ENCODE peak calls at places on chromosome 21, in four cellular contexts. One of them, this sample, is unnamed.

GRCh38 chr21:45420623-45421041 is 15.7 kb downstream of the COL18A1 start:
- DNase-seq in CD8-positive, alpha-beta T cell: no peak
- DNase-seq in astrocyte: no peak
- DNase-seq in kidney: peak
- DNase-seq in this sample: no peak

GRCh38 chr21:46091631-46092025 is 6.3 kb upstream of the COL6A2 start:
- DNase-seq in CD8-positive, alpha-beta T cell: peak
- DNase-seq in astrocyte: no peak
- DNase-seq in kidney: no peak
- DNase-seq in this sample: no peak

GRCh38 chr21:26783801-26784200 is 61.4 kb downstream of the ADAMTS1 start:
- DNase-seq in CD8-positive, alpha-beta T cell: no peak
- DNase-seq in astrocyte: no peak
- DNase-seq in kidney: no peak
- DNase-seq in this sample: no peak

GRCh38 chr21:46122241-46122671 is 24.3 kb downstream of the COL6A2 start:
- DNase-seq in CD8-positive, alpha-beta T cell: no peak
- DNase-seq in astrocyte: peak
- DNase-seq in kidney: peak
- DNase-seq in this sample: no peak

GRCh38 chr21:22456241-22456640 is 1458.0 kb downstream of the NCAM2 start:
- DNase-seq in CD8-positive, alpha-beta T cell: no peak
- DNase-seq in astrocyte: no peak
- DNase-seq in kidney: no peak
- DNase-seq in this sample: no peak

GRCh38 chr21:32516729-32517649 is 68.3 kb downstream of the TCP10L start:
- DNase-seq in CD8-positive, alpha-beta T cell: no peak
- DNase-seq in astrocyte: peak
- DNase-seq in kidney: no peak
- DNase-seq in this sample: no peak

GRCh38 chr21:27787046-27787445 is 820.2 kb upstream of the ADAMTS5 start:
- DNase-seq in CD8-positive, alpha-beta T cell: no peak
- DNase-seq in astrocyte: no peak
- DNase-seq in kidney: no peak
- DNase-seq in this sample: no peak

GRCh38 chr21:42031816-42032215 is 21.7 kb upstream of the ZBTB21 start:
- DNase-seq in CD8-positive, alpha-beta T cell: no peak
- DNase-seq in astrocyte: no peak
- DNase-seq in kidney: no peak
- DNase-seq in this sample: no peak

GRCh38 chr21:14554948-14555347 is 8.8 kb upstream of the SAMSN1 start:
- DNase-seq in CD8-positive, alpha-beta T cell: no peak
- DNase-seq in astrocyte: no peak
- DNase-seq in kidney: no peak
- DNase-seq in this sample: no peak

DNA sequence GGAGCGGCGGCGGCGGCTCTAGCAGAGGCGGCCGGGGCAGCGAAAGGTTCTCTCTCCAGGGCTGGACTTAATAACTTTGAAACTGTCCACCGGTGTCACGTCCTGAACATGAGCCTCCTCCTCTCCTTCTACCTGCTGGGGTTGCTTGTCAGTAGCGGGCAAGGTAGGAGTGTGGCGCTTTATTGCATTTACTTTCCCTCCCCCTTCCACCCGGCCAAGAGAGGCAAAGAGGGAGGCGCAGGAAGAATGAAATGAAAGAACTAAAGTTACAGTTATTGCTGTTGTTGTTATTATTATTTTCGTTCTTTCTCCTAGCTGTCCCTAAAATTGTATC is 214 bp downstream of the NCAM2 start:
- DNase-seq in CD8-positive, alpha-beta T cell: no peak
- DNase-seq in astrocyte: no peak
- DNase-seq in kidney: no peak
- DNase-seq in this sample: no peak
- H3K4me3 ChIP-seq in CD8-positive, alpha-beta T cell: peak
- H3K4me3 ChIP-seq in astrocyte: peak
- H3K4me3 ChIP-seq in kidney: peak
- H3K4me3 ChIP-seq in this sample: peak

DNA sequence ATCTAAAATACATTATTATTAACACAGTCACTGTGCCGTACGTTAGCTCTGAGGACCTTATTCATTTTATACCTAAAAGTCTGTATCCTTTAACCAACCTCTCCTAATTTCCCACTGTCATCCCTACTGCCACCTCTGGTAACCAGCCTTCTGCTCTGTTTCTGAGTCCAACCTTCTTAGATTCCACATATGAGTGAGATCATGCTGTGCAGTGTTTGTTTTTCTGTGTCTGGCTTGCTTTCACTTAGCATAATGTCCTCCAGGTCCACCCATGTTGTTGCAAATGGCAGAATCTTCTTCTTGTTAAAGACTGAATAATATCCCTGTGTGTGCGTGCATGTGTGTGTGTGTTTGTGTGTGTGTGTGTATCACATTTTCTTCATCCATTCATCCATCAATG is 64.2 kb downstream of the ETS2 start:
- DNase-seq in CD8-positive, alpha-beta T cell: no peak
- DNase-seq in astrocyte: no peak
- DNase-seq in kidney: no peak
- DNase-seq in this sample: no peak
- TF ChIP-seq CTCF in CD8-positive, alpha-beta T cell: no peak
- TF ChIP-seq CTCF in astrocyte: no peak
- TF ChIP-seq CTCF in kidney: no peak
- TF ChIP-seq CTCF in this sample: peak

GRCh38 chr21:16308269-16308668 is 578.5 kb downstream of the USP25 start:
- DNase-seq in CD8-positive, alpha-beta T cell: no peak
- DNase-seq in astrocyte: peak
- DNase-seq in kidney: no peak
- DNase-seq in this sample: no peak

GRCh38 chr21:16309250-16309971 is 579.6 kb downstream of the USP25 start:
- DNase-seq in CD8-positive, alpha-beta T cell: no peak
- DNase-seq in astrocyte: peak
- DNase-seq in kidney: no peak
- DNase-seq in this sample: no peak

GRCh38 chr21:16304700-16305099 is 574.9 kb downstream of the USP25 start:
- DNase-seq in CD8-positive, alpha-beta T cell: no peak
- DNase-seq in astrocyte: no peak
- DNase-seq in kidney: no peak
- DNase-seq in this sample: no peak

GRCh38 chr21:16305686-16306085 is 575.9 kb downstream of the USP25 start:
- DNase-seq in CD8-positive, alpha-beta T cell: no peak
- DNase-seq in astrocyte: peak
- DNase-seq in kidney: no peak
- DNase-seq in this sample: no peak

DNA sequence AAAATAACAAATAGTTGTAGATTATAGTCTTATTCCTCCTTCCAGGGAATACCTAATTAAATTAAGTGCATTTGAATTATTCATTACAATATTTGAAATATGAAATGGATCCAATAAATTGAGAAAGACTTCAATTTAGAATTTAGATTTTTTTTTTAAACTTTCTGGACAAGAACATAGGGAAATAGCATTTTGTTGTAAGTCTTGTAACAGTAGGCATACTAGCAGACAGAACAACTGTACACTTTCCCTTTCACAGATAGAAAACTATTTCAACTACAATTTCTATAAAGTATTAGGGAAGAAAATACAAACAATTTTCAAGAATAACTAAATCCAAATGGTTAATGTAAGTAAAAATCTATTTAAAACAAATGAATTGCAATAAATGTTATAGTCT is 577.5 kb downstream of the USP25 start:
- DNase-seq in CD8-positive, alpha-beta T cell: no peak
- DNase-seq in astrocyte: no peak
- DNase-seq in kidney: no peak
- DNase-seq in this sample: no peak
- H3K4me3 ChIP-seq in CD8-positive, alpha-beta T cell: no peak
- H3K4me3 ChIP-seq in astrocyte: peak
- H3K4me3 ChIP-seq in kidney: no peak
- H3K4me3 ChIP-seq in this sample: no peak

GRCh38 chr21:43311303-43311817 is 115.6 kb downstream of the SIK1 start:
- DNase-seq in CD8-positive, alpha-beta T cell: no peak
- DNase-seq in astrocyte: no peak
- DNase-seq in kidney: peak
- DNase-seq in this sample: no peak
- TF ChIP-seq CTCF in CD8-positive, alpha-beta T cell: no peak
- TF ChIP-seq CTCF in astrocyte: no peak
- TF ChIP-seq CTCF in kidney: no peak
- TF ChIP-seq CTCF in this sample: no peak

GRCh38 chr21:36104306-36105300 is 30.3 kb upstream of the CBR3 start:
- DNase-seq in CD8-positive, alpha-beta T cell: peak
- DNase-seq in astrocyte: peak
- DNase-seq in kidney: peak
- DNase-seq in this sample: peak
- H3K4me3 ChIP-seq in CD8-positive, alpha-beta T cell: no peak
- H3K4me3 ChIP-seq in astrocyte: peak
- H3K4me3 ChIP-seq in kidney: peak
- H3K4me3 ChIP-seq in this sample: peak

GRCh38 chr21:37742532-37742931 is 173.7 kb downstream of the KCNJ6 start:
- DNase-seq in CD8-positive, alpha-beta T cell: no peak
- DNase-seq in astrocyte: peak
- DNase-seq in kidney: no peak
- DNase-seq in this sample: no peak

GRCh38 chr21:37748351-37748750 is 167.9 kb downstream of the KCNJ6 start:
- DNase-seq in CD8-positive, alpha-beta T cell: no peak
- DNase-seq in astrocyte: peak
- DNase-seq in kidney: no peak
- DNase-seq in this sample: no peak

GRCh38 chr21:37751268-37751975 is 164.8 kb downstream of the KCNJ6 start:
- DNase-seq in CD8-positive, alpha-beta T cell: no peak
- DNase-seq in astrocyte: peak
- DNase-seq in kidney: no peak
- DNase-seq in this sample: peak

GRCh38 chr21:37749132-37749531 is 167.1 kb downstream of the KCNJ6 start:
- DNase-seq in CD8-positive, alpha-beta T cell: no peak
- DNase-seq in astrocyte: no peak
- DNase-seq in kidney: no peak
- DNase-seq in this sample: no peak

GRCh38 chr21:37746849-37747248 is 169.4 kb downstream of the KCNJ6 start:
- DNase-seq in CD8-positive, alpha-beta T cell: no peak
- DNase-seq in astrocyte: no peak
- DNase-seq in kidney: no peak
- DNase-seq in this sample: no peak
- TF ChIP-seq CTCF in CD8-positive, alpha-beta T cell: no peak
- TF ChIP-seq CTCF in astrocyte: no peak
- TF ChIP-seq CTCF in kidney: no peak
- TF ChIP-seq CTCF in this sample: peak

DNA sequence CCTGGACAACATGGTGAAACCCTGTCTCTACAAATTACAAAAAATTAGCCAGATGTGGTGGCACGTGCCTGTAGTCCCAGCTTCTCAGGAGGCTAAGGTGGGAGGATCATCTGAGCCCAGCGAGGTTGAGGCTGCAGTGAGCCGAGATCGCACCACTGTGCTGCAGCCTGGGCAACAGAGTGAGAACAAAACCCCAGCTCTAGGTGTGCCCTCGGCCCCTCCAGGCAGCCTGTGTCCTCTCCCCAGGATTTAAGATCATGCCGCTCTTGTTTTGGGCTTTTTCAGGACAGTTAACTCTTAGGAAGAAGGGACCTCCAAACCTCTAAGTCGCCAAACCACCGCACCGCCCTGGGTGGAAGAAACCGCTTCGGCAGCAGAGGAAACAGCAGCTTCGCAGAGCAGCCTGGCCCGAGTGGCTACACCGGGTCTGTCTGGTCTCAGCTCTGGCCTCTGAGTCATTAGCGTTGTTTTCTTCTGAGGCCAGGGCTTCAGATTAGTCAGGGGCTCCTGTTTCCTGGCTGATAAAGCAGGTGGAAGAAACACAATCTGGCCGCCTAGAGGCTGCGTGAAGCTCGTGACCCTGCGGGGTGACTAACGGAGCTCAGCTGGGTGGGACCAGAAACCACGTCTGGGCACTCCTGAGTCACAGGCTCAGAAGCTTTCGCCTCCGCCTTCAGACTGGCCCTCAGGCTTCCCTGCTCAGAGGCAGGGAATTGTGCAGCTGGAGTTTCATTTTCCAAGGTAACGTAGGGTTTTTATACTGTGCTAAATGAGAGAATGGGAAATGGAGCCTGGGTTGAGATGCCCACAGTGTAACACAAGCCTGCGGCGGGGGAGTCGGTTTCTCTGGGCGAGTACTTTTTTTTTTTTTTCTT is 44.7 kb downstream of the CHAF1B start:
- DNase-seq in CD8-positive, alpha-beta T cell: peak
- DNase-seq in astrocyte: peak
- DNase-seq in kidney: peak
- DNase-seq in this sample: peak
- H3K4me3 ChIP-seq in CD8-positive, alpha-beta T cell: peak
- H3K4me3 ChIP-seq in astrocyte: peak
- H3K4me3 ChIP-seq in kidney: peak
- H3K4me3 ChIP-seq in this sample: peak